ENCODE peak calls at places on chromosomes 2 and 18, in nine cellular contexts. S, U, E, X, J, M, V, Q and R are unnamed samples.

GRCh38 chr2:237195396-237196119 is 109.9 kb downstream of the COPS8 start:
- DNase-seq in M (no peak), U (no peak), V (no peak), S (no peak), J (no peak), Q (no peak), E (no peak), X (no peak), R (no peak)

GRCh38 chr18:24766376-24766775 is 305.9 kb downstream of the HRH4 start:
- DNase-seq in V (no peak), Q (no peak), S (no peak), M (no peak), U (no peak), X (no peak), E (no peak), J (no peak), R (peak)

GRCh38 chr2:140392824-140393223 is 1612.6 kb upstream of the NXPH2 start:
- DNase-seq in M (peak), Q (no peak), U (peak), X (no peak), V (no peak), S (no peak), J (no peak), E (no peak), R (peak)

GRCh38 chr2:166434491-166434890 is 58.7 kb upstream of the SCN9A start:
- DNase-seq in M (no peak), X (no peak), E (no peak), V (no peak), J (no peak), S (no peak), U (no peak), Q (no peak), R (no peak)

GRCh38 chr2:112304298-112304941 is 29.0 kb downstream of the ZC3H6 start:
- DNase-seq in M (no peak), V (no peak), S (no peak), Q (peak), U (no peak), J (no peak), E (no peak), X (no peak), R (no peak)

GRCh38 chr2:23497063-23497462 is 112.1 kb downstream of the KLHL29 start:
- DNase-seq in M (peak), Q (no peak), U (peak), J (no peak), V (no peak), E (no peak), S (no peak), X (peak), R (peak)

GRCh38 chr18:46264255-46264654 is 160.1 kb downstream of the HAUS1 start:
- DNase-seq in J (no peak), M (peak), S (no peak), Q (peak), E (no peak), V (no peak), U (no peak), X (no peak), R (peak)

GRCh38 chr2:172555272-172555521 is 693 bp upstream of the PDK1 start:
- DNase-seq in U (no peak), M (no peak), E (no peak), S (no peak), Q (no peak), J (no peak), V (no peak), X (no peak), R (no peak)

GRCh38 chr2:113755690-113756063 is 765 bp downstream of the SLC35F5 start:
- DNase-seq in S (no peak), Q (no peak), V (peak), X (no peak), M (no peak), J (no peak), U (peak), E (peak), R (peak)

GRCh38 chr2:240957656-240958365 is 40.6 kb upstream of the SNED1 start:
- DNase-seq in M (no peak), E (no peak), J (no peak), S (no peak), Q (no peak), V (no peak), U (no peak), X (no peak), R (no peak)

GRCh38 chr2:142603761-142604160 is 273.7 kb upstream of the KYNU start:
- DNase-seq in Q (no peak), J (no peak), U (no peak), X (no peak), M (peak), V (no peak), S (no peak), E (no peak), R (peak)

GRCh38 chr2:151947524-151948165 is 119.4 kb upstream of the ARL5A start:
- DNase-seq in Q (peak), S (no peak), E (no peak), M (no peak), X (no peak), J (no peak), V (peak), U (peak), R (peak)

GRCh38 chr18:392926-393325 is 107.6 kb downstream of the COLEC12 start:
- DNase-seq in U (no peak), V (no peak), X (no peak), S (no peak), Q (no peak), J (no peak), M (peak), E (no peak), R (peak)

GRCh38 chr2:33395660-33396249 is 80.7 kb upstream of the RASGRP3 start:
- DNase-seq in U (peak), Q (peak), S (no peak), V (peak), J (no peak), X (no peak), E (peak), M (peak), R (peak)

GRCh38 chr2:231727621-231728020 is 19.3 kb downstream of the PTMA start:
- DNase-seq in X (no peak), Q (no peak), M (no peak), V (no peak), E (no peak), J (no peak), U (no peak), S (no peak), R (no peak)

GRCh38 chr2:46275995-46276394 is 21.2 kb upstream of the EPAS1 start:
- DNase-seq in X (no peak), M (peak), U (peak), V (peak), S (no peak), Q (peak), E (no peak), J (no peak), R (peak)

GRCh38 chr2:52264488-52264887 is 1232.6 kb upstream of the NRXN1 start:
- DNase-seq in J (no peak), V (no peak), S (no peak), M (no peak), Q (no peak), E (peak), U (no peak), X (no peak), R (no peak)